ENCODE peak calls at places on chromosomes 12 and 14, in eight cellular contexts. M is stimulated activated naive CD8-positive, alpha-beta T cell treated with anti-CD3 and anti-CD28 coated beads, Interleukin-15, amount 100 ng/mL, for 72 hours; E is nucleus accumbens; W is thoracic aorta; C is effector CD4-positive, alpha-beta T cell; K is tibial artery; U is pancreas; Q is non-pigmented ciliary epithelial cell. D is an unnamed sample.

GRCh38 chr12:80490329-80490728 is 46.3 kb downstream of the PTPRQ start:
- DNase-seq in M (no peak), E (no peak), W (no peak), C (no peak), K (no peak), U (no peak), Q (no peak), D (no peak)

GRCh38 chr14:85319998-85320397 is 209.9 kb upstream of the FLRT2 start:
- DNase-seq in M (no peak), E (no peak), W (no peak), C (no peak), K (no peak), U (no peak), Q (no peak), D (no peak)

GRCh38 chr12:10363922-10364838 is 25.7 kb downstream of the KLRK1 start:
- DNase-seq in M (peak), E (peak), W (no peak), C (no peak), K (peak), U (no peak), Q (no peak), D (no peak)

GRCh38 chr14:58078068-58078467 is 73.9 kb downstream of the ARMH4 start:
- DNase-seq in M (no peak), E (no peak), W (no peak), C (no peak), K (no peak), U (no peak), Q (peak), D (no peak)

GRCh38 chr12:38137716-38138115 is 178.9 kb upstream of the ALG10B start:
- DNase-seq in M (no peak), E (no peak), W (no peak), C (no peak), K (no peak), U (no peak), Q (no peak), D (no peak)

GRCh38 chr14:69214376-69214775 is 23.1 kb downstream of the EXD2 start:
- DNase-seq in M (no peak), E (no peak), W (no peak), C (no peak), K (no peak), U (no peak), Q (no peak), D (no peak)

GRCh38 chr12:47944685-47945340 is 18.6 kb upstream of the TMEM106C start:
- DNase-seq in M (no peak), E (no peak), W (no peak), C (no peak), K (no peak), U (no peak), Q (no peak), D (no peak)

GRCh38 chr12:93348568-93349435 is 28.9 kb upstream of the NUDT4 start:
- DNase-seq in M (no peak), E (no peak), W (no peak), C (no peak), K (no peak), U (no peak), Q (no peak), D (no peak)

GRCh38 chr12:47777741-47778558 is 4.9 kb downstream of the SLC48A1 start:
- DNase-seq in M (no peak), E (peak), W (no peak), C (no peak), K (peak), U (no peak), Q (no peak), D (no peak)

GRCh38 chr12:7642876-7643309 is 22.8 kb downstream of the APOBEC1 start:
- DNase-seq in M (peak), E (no peak), W (no peak), C (no peak), K (no peak), U (no peak), Q (no peak), D (no peak)

GRCh38 chr12:120262852-120263724 is 2.4 kb downstream of the PXN start:
- DNase-seq in M (no peak), E (no peak), W (no peak), C (no peak), K (no peak), U (peak), Q (no peak), D (no peak)

GRCh38 chr12:68439368-68440045 is 107.3 kb upstream of the MDM1 start:
- DNase-seq in M (no peak), E (no peak), W (no peak), C (no peak), K (no peak), U (no peak), Q (no peak), D (no peak)

GRCh38 chr12:43336962-43337555 is 214.9 kb downstream of the ADAMTS20 start:
- DNase-seq in M (no peak), E (no peak), W (no peak), C (no peak), K (no peak), U (no peak), Q (no peak), D (no peak)

GRCh38 chr12:48486261-48486660 is 4.0 kb downstream of the C12orf54 start:
- DNase-seq in M (no peak), E (no peak), W (no peak), C (no peak), K (no peak), U (no peak), Q (no peak), D (no peak)

D was measured in T follicular helper cell.